ENCODE peak calls at places on chromosomes 2 and 18, in four cellular contexts. B, A, J and R are unnamed samples.

GRCh38 chr18:519019-519879 is 18.7 kb upstream of the COLEC12 start:
- DNase-seq in B (no peak), A (no peak), J (no peak), R (no peak)

GRCh38 chr2:14634885-14635871 is 2.7 kb downstream of the LRATD1 start:
- DNase-seq in B (peak; percentile 75), A (peak; percentile 88), J (peak; percentile 67), R (peak; percentile 80)

GRCh38 chr2:85811850-85812735 is 58.3 kb downstream of the ATOH8 start:
- DNase-seq in B (no peak), A (no peak), J (no peak), R (no peak)

GRCh38 chr2:64462940-64463339 is 9.0 kb downstream of the LGALSL start:
- DNase-seq in B (no peak), A (peak; percentile 57), J (no peak), R (no peak)

GRCh38 chr2:136134126-136134525 is 16.2 kb upstream of the CXCR4 start:
- DNase-seq in B (no peak), A (no peak), J (no peak), R (no peak)

GRCh38 chr18:62404881-62405280 is 79.8 kb downstream of the TNFRSF11A start:
- DNase-seq in B (no peak), A (no peak), J (no peak), R (no peak)

GRCh38 chr18:51196116-51196810 is 1.2 kb downstream of the MEX3C start:
- DNase-seq in B (no peak), A (peak; percentile 11), J (peak; percentile 21), R (peak; percentile 37)

GRCh38 chr2:159297042-159297707 is 10.7 kb upstream of the WDSUB1 start:
- DNase-seq in B (no peak), A (peak; percentile 56), J (no peak), R (no peak)

GRCh38 chr2:9637330-9637729 is 6.5 kb upstream of the YWHAQ start:
- DNase-seq in B (no peak), A (peak; percentile 39), J (peak; percentile 25), R (no peak)

GRCh38 chr2:125710561-125710960 is 945.4 kb upstream of the GYPC start:
- DNase-seq in B (no peak), A (no peak), J (no peak), R (no peak)

GRCh38 chr2:63192889-63193778 is 142.5 kb downstream of the OTX1 start:
- DNase-seq in B (no peak), A (no peak), J (no peak), R (no peak)

GRCh38 chr2:9768388-9768787 is 74.9 kb upstream of the TAF1B start:
- DNase-seq in B (no peak), A (no peak), J (peak; percentile 85), R (peak; percentile 74)

GRCh38 chr18:34870916-34871315 is 160.8 kb downstream of the DTNA start:
- DNase-seq in B (no peak), A (no peak), J (peak; percentile 20), R (peak; percentile 42)

GRCh38 chr18:34864836-34865497 is 154.9 kb downstream of the DTNA start:
- DNase-seq in B (peak; percentile 17), A (no peak), J (no peak), R (no peak)

GRCh38 chr18:34867520-34867919 is 157.4 kb downstream of the DTNA start:
- DNase-seq in B (peak; percentile 57), A (no peak), J (peak; percentile 61), R (peak; percentile 54)

GRCh38 chr18:34866310-34866709 is 156.2 kb downstream of the DTNA start:
- DNase-seq in B (no peak), A (no peak), J (no peak), R (no peak)

GRCh38 chr18:34866739-34867138 is 156.6 kb downstream of the DTNA start:
- DNase-seq in B (peak; percentile 54), A (no peak), J (peak; percentile 27), R (no peak)
- TF ChIP-seq CTCF in B (peak; percentile 62), A (peak; percentile 67), J (peak; percentile 61), R (peak; percentile 60)

GRCh38 chr2:208256192-208256782 is 1.4 kb upstream of the IDH1 start:
- DNase-seq in B (no peak), A (peak; percentile 27), J (peak; percentile 26), R (no peak)
- TF ChIP-seq CTCF in B (peak; percentile 35), A (peak; percentile 33), J (peak; percentile 47), R (peak; percentile 11)

GRCh38 chr18:36360256-36360909 is 62.9 kb downstream of the FHOD3 start:
- DNase-seq in B (no peak), A (no peak), J (no peak), R (no peak)
- TF ChIP-seq CTCF in B (no peak), A (no peak), J (no peak), R (no peak)

DNA sequence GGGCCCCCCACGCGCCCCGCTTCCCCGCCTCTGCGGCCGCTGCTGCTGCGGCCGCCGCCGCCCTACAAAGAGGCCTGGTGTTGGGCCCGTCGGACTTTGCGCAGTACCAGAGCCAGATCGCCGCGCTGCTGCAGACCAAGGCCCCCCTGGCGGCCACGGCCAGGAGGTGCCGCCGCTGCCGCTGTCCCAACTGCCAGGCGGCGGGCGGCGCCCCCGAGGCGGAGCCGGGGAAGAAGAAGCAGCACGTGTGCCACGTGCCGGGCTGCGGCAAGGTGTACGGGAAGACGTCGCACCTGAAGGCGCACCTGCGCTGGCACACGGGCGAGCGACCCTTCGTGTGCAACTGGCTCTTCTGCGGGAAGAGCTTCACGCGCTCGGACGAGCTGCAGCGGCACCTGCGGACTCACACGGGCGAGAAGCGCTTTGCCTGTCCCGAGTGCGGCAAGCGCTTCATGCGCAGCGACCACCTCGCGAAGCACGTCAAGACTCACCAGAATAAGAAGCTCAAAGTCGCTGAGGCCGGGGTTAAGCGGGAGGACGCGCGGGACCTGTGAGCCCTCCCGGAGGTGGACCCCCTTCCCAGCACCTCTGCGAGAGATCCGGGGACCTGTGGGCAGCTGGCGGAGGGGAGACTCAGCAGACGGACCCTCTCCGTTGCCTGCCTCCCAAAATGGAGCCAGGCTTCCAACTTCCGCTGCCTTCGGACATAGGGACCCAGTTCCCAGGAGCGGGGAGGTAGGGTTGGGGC is 1.9 kb downstream of the SP5 start:
- DNase-seq in B (peak; percentile 90), A (peak; percentile 41), J (peak; percentile 92), R (peak; percentile 85)
- TF ChIP-seq CTCF in B (peak; percentile 52), A (peak; percentile 6), J (peak; percentile 74), R (peak; percentile 71)

GRCh38 chr2:196463706-196464105 is 175.8 kb upstream of the CCDC150 start:
- DNase-seq in B (no peak), A (no peak), J (no peak), R (no peak)

GRCh38 chr2:196464311-196464710 is 175.2 kb upstream of the CCDC150 start:
- DNase-seq in B (no peak), A (no peak), J (no peak), R (no peak)

GRCh38 chr2:196466581-196466980 is 172.9 kb upstream of the CCDC150 start:
- DNase-seq in B (no peak), A (no peak), J (no peak), R (no peak)

GRCh38 chr2:196473617-196474016 is 165.9 kb upstream of the CCDC150 start:
- DNase-seq in B (no peak), A (no peak), J (no peak), R (no peak)

GRCh38 chr2:196468394-196468793 is 171.1 kb upstream of the CCDC150 start:
- DNase-seq in B (no peak), A (no peak), J (no peak), R (no peak)
- TF ChIP-seq CTCF in B (peak; percentile 32), A (no peak), J (peak; percentile 27), R (no peak)

GRCh38 chr2:2801458-2801857 is 470.4 kb upstream of the MYT1L start:
- DNase-seq in B (peak; percentile 73), A (no peak), J (no peak), R (no peak)
- TF ChIP-seq CTCF in B (no peak), A (no peak), J (no peak), R (no peak)

DNA sequence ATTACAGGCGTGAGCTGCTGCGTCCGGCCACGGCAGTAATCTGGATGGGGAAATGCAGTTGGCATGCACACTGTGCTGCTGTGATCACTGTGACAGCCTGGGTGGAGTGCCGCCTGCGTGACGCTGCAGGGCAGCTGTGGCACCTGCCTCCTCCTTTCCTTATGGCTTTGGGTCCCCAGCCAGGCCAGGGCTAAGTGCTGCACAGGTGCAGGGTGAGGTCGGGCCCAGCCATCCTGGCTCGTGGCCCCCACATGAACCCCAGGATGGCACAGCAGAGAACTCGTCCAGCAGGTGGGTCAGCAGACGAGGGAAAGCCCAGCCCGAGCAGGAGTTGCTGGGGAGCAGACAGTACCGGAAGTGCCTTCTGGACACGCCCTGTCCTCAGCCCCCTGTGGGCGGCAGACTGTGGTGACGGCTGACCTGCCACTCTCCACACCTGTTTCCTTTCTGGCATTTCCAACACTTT is 17.1 kb downstream of the HS1BP3 start:
- DNase-seq in B (no peak), A (no peak), J (no peak), R (no peak)
- TF ChIP-seq CTCF in B (no peak), A (no peak), J (no peak), R (no peak)

GRCh38 chr2:98356729-98357128 is 10.5 kb downstream of the CNGA3 start:
- DNase-seq in B (no peak), A (peak; percentile 20), J (no peak), R (no peak)

GRCh38 chr2:98355881-98356280 is 9.6 kb downstream of the CNGA3 start:
- DNase-seq in B (no peak), A (no peak), J (peak; percentile 35), R (no peak)

GRCh38 chr2:98357856-98358255 is 11.6 kb downstream of the CNGA3 start:
- DNase-seq in B (no peak), A (no peak), J (no peak), R (no peak)

DNA sequence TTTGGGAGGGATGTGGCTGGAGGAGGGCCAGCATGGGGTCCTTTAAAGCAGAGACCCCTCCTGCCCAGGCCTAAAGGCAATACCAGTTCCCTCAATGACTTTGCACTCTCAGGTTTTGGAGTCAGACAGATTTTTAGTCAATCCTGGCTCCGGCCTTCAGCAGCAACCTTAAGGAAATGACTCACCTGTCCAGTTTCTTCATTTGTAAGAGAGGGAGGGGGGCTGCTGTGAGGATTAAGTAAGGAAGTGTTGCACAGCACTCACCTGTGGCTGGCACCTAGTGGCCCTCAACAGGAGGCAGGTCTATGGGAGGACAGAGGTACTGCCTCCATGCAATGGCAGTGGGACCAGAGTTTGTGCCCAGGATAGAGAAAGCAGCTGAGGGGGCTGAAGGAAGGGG is 13.7 kb downstream of the CNGA3 start:
- DNase-seq in B (no peak), A (peak; percentile 75), J (no peak), R (no peak)
- TF ChIP-seq CTCF in B (no peak), A (no peak), J (no peak), R (no peak)

GRCh38 chr2:231710751-231711676 is 2.7 kb downstream of the PTMA start:
- DNase-seq in B (peak; percentile 54), A (no peak), J (peak; percentile 58), R (peak; percentile 48)
- TF ChIP-seq CTCF in B (peak; percentile 23), A (no peak), J (no peak), R (no peak)

DNA sequence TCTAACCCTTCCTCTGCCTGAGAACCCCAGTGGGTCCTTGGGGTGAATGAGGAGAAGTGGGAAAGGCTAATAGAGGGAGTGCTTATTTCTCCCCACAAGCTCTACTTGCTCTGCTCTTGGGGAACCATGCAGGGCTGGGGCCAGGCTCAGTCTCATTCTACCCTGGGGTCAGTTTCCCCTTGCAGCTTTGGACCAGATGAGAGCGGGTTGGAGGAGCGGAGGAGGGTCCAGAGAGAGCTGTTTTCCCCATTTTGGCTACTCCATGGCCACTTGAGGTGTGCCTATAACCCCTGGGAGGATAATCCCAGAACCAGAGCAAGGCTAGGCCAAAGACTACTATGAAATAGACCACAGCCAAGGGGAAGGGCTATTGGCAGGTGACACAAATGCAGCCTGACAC is 29.6 kb downstream of the PLB1 start:
- DNase-seq in B (no peak), A (no peak), J (no peak), R (no peak)
- TF ChIP-seq CTCF in B (no peak), A (no peak), J (no peak), R (no peak)